ENCODE peak calls at places on chromosomes 2 and 18, in six cellular contexts. F, B, L, Q, P and U are unnamed samples.

GRCh38 chr2:28030600-28030999 is 140.1 kb downstream of the BABAM2 start:
- DNase-seq in P (no peak), B (no peak), L (no peak), F (no peak), Q (no peak), U (no peak)

GRCh38 chr18:13661779-13662271 is 64.5 kb downstream of the FAM210A start:
- DNase-seq in Q (no peak), P (no peak), F (no peak), B (no peak), L (no peak), U (no peak)

GRCh38 chr2:156331572-156332451 is 709 bp downstream of the NR4A2 start:
- DNase-seq in P (peak; percentile 69), B (peak; percentile 67), L (peak; percentile 27), F (no peak), Q (peak; percentile 76), U (peak; percentile 56)

GRCh38 chr18:73895701-73896100 is 251.9 kb downstream of the FBXO15 start:
- DNase-seq in Q (no peak), P (no peak), L (no peak), F (no peak), B (no peak), U (no peak)

GRCh38 chr2:216774620-216775019 is 79.3 kb upstream of the IGFBP5 start:
- DNase-seq in Q (no peak), B (peak; percentile 72), P (no peak), F (no peak), L (no peak), U (no peak)

GRCh38 chr2:95267458-95268207 is 6.6 kb upstream of the PROM2 start:
- DNase-seq in L (no peak), Q (peak; percentile 34), B (peak; percentile 52), P (no peak), F (no peak), U (no peak)

GRCh38 chr2:214731008-214731407 is 78.5 kb downstream of the BARD1 start:
- DNase-seq in L (no peak), F (no peak), B (no peak), P (no peak), Q (no peak), U (no peak)

GRCh38 chr2:217070611-217071010 is 210.7 kb upstream of the TNP1 start:
- DNase-seq in L (no peak), B (no peak), Q (no peak), F (no peak), P (no peak), U (no peak)

GRCh38 chr18:58135806-58136331 is 91.8 kb downstream of the NEDD4L start:
- DNase-seq in Q (peak; percentile 67), F (peak; percentile 21), P (peak; percentile 81), B (peak; percentile 80), L (peak; percentile 16), U (no peak)